ENCODE peak calls at places on chromosomes 2 and 18, in ten cellular contexts. A, P, F, U, D, O, R, Q, E and T are unnamed samples.

GRCh38 chr2:186992597-186992996 is 143.6 kb upstream of the ZSWIM2 start:
- DNase-seq in A (no peak), P (no peak), F (no peak), U (no peak), D (no peak), O (no peak), R (peak), Q (no peak), E (no peak), T (no peak)

GRCh38 chr2:194562329-194562728 is 1094.7 kb upstream of the SLC39A10 start:
- DNase-seq in A (no peak), P (no peak), F (no peak), U (no peak), D (no peak), O (no peak), R (no peak), Q (no peak), E (no peak), T (no peak)

GRCh38 chr2:183812091-183812490 is 687.8 kb downstream of the NUP35 start:
- DNase-seq in A (no peak), P (no peak), F (no peak), U (no peak), D (no peak), O (no peak), R (no peak), Q (no peak), E (no peak), T (peak)

GRCh38 chr2:217905906-217906305 is 96.9 kb downstream of the TNS1 start:
- DNase-seq in A (no peak), P (no peak), F (no peak), U (no peak), D (no peak), O (no peak), R (no peak), Q (no peak), E (no peak), T (no peak)

GRCh38 chr18:22412502-22412901 is 5.2 kb downstream of the CTAGE1 start:
- DNase-seq in A (no peak), P (no peak), F (no peak), U (no peak), D (no peak), O (peak), R (peak), Q (no peak), E (no peak), T (peak)

GRCh38 chr2:29233428-29233827 is 118.2 kb downstream of the CLIP4 start:
- DNase-seq in A (no peak), P (no peak), F (no peak), U (no peak), D (no peak), O (no peak), R (no peak), Q (no peak), E (no peak), T (no peak)

GRCh38 chr2:70935468-70936164 is at the start of gene ATP6V1B1:
- DNase-seq in A (no peak), P (no peak), F (no peak), U (no peak), D (no peak), O (no peak), R (no peak), Q (peak), E (no peak), T (no peak)

GRCh38 chr2:196987654-196988364 is 61.3 kb upstream of the PGAP1 start:
- DNase-seq in A (no peak), P (no peak), F (no peak), U (no peak), D (peak), O (peak), R (peak), Q (no peak), E (peak), T (peak)

GRCh38 chr2:36357506-36358316 is 2.1 kb downstream of the CRIM1 start:
- DNase-seq in A (peak), P (no peak), F (peak), U (peak), D (peak), O (peak), R (peak), Q (no peak), E (no peak), T (peak)

GRCh38 chr2:134398300-134398699 is 144.4 kb downstream of the MGAT5 start:
- DNase-seq in A (no peak), P (no peak), F (no peak), U (no peak), D (no peak), O (peak), R (peak), Q (no peak), E (peak), T (peak)